ENCODE peak calls at places on chromosome 22, in nine cellular contexts. J is head of caudate nucleus, S is astrocyte of the spinal cord, G is T-cell, R is nucleus accumbens, C is GM12891, V is heart right ventricle, M is fibroblast of mammary gland, I is KG1. W is an unnamed sample.

GRCh38 chr22:43833286-43834240 is 21.5 kb upstream of the EFCAB6 start:
- DNase-seq in J (no peak), S (no peak), G (no peak), R (no peak), C (no peak), V (no peak), M (no peak), I (no peak), W (no peak)

GRCh38 chr22:17284917-17285316 is 65.7 kb upstream of the ADA2 start:
- DNase-seq in J (no peak), S (no peak), G (no peak), R (no peak), C (no peak), V (peak), M (no peak), I (no peak), W (no peak)

GRCh38 chr22:25816522-25817059 is 74.6 kb downstream of the MYO18B start:
- DNase-seq in J (no peak), S (no peak), G (no peak), R (no peak), C (no peak), V (no peak), M (no peak), I (no peak), W (no peak)

GRCh38 chr22:25282346-25282670 is 62.9 kb downstream of the CRYBB2 start:
- DNase-seq in J (no peak), S (no peak), G (no peak), R (no peak), C (no peak), V (no peak), M (no peak), I (no peak), W (no peak)

GRCh38 chr22:48346311-48346710 is 1481.4 kb downstream of the BRD1 start:
- DNase-seq in J (no peak), S (no peak), G (no peak), R (no peak), C (no peak), V (no peak), M (no peak), I (no peak), W (no peak)

GRCh38 chr22:23305321-23305910 is 125.1 kb downstream of the BCR start:
- DNase-seq in J (no peak), S (peak), G (no peak), R (no peak), C (no peak), V (no peak), M (peak), I (no peak), W (no peak)

GRCh38 chr22:26333088-26333800 is 95.8 kb upstream of the ASPHD2 start:
- DNase-seq in J (no peak), S (no peak), G (no peak), R (no peak), C (no peak), V (no peak), M (no peak), I (no peak), W (no peak)

GRCh38 chr22:45648320-45649070 is 23.1 kb upstream of the ATXN10 start:
- DNase-seq in J (no peak), S (no peak), G (no peak), R (no peak), C (no peak), V (no peak), M (no peak), I (no peak), W (no peak)

GRCh38 chr22:38257650-38258246 is 15.1 kb downstream of the TMEM184B start:
- DNase-seq in J (no peak), S (no peak), G (no peak), R (no peak), C (no peak), V (no peak), M (no peak), I (no peak), W (peak)

GRCh38 chr22:50518628-50519027 is 6.8 kb downstream of the SCO2 start:
- DNase-seq in J (no peak), S (no peak), G (no peak), R (no peak), C (no peak), V (no peak), M (no peak), I (no peak), W (no peak)

GRCh38 chr22:22984967-22985366 is 85.4 kb upstream of the GNAZ start:
- DNase-seq in J (no peak), S (no peak), G (no peak), R (no peak), C (no peak), V (no peak), M (no peak), I (no peak), W (no peak)

GRCh38 chr22:35950262-35950661 is 78.4 kb downstream of the RBFOX2 start:
- DNase-seq in J (no peak), S (no peak), G (no peak), R (no peak), C (no peak), V (no peak), M (no peak), I (no peak), W (peak)

GRCh38 chr22:26656896-26657851 is at the start of gene MIAT:
- DNase-seq in J (peak), S (no peak), G (peak), R (no peak), C (peak), V (no peak), M (no peak), I (no peak), W (no peak)

GRCh38 chr22:25749420-25750169 is 7.6 kb downstream of the MYO18B start:
- DNase-seq in J (no peak), S (no peak), G (no peak), R (no peak), C (no peak), V (no peak), M (no peak), I (no peak), W (no peak)

W was measured in trophoblast cell.